ENCODE peak calls at places on chromosomes 5 and 9, in ten cellular contexts. Y, S, Q, F, K, I, U, X, B and M are unnamed samples.

GRCh38 chr5:149667084-149667826 is 62.9 kb upstream of the PPARGC1B start:
- DNase-seq in Y (peak), S (no peak), Q (peak), F (peak), K (no peak), I (no peak), U (peak), X (no peak), B (peak), M (peak)

GRCh38 chr5:52997424-52997823 is 8.3 kb downstream of the ITGA2 start:
- DNase-seq in Y (no peak), S (no peak), Q (no peak), F (no peak), K (no peak), I (no peak), U (peak), X (no peak), B (no peak), M (no peak)

GRCh38 chr9:114224247-114224610 is 68.9 kb downstream of the COL27A1 start:
- DNase-seq in Y (peak), S (no peak), Q (no peak), F (no peak), K (no peak), I (no peak), U (peak), X (peak), B (no peak), M (no peak)

GRCh38 chr5:119049824-119050449 is 20.9 kb upstream of the DMXL1 start:
- DNase-seq in Y (peak), S (no peak), Q (no peak), F (no peak), K (no peak), I (no peak), U (no peak), X (peak), B (no peak), M (no peak)

GRCh38 chr5:90626493-90626892 is 67.9 kb downstream of the ADGRV1 start:
- DNase-seq in Y (no peak), S (no peak), Q (no peak), F (no peak), K (no peak), I (no peak), U (no peak), X (no peak), B (no peak), M (no peak)

GRCh38 chr5:150636391-150637244 is 3.8 kb upstream of the SYNPO start:
- DNase-seq in Y (peak), S (no peak), Q (peak), F (peak), K (peak), I (peak), U (no peak), X (peak), B (no peak), M (peak)

GRCh38 chr5:147756566-147756965 is 26.0 kb downstream of the JAKMIP2 start:
- DNase-seq in Y (no peak), S (no peak), Q (no peak), F (no peak), K (no peak), I (no peak), U (no peak), X (no peak), B (no peak), M (no peak)

GRCh38 chr5:31382051-31382878 is 149.6 kb downstream of the DROSHA start:
- DNase-seq in Y (peak), S (no peak), Q (no peak), F (no peak), K (no peak), I (no peak), U (no peak), X (peak), B (no peak), M (no peak)

GRCh38 chr9:99057665-99058625 is 47.0 kb upstream of the TGFBR1 start:
- DNase-seq in Y (peak), S (no peak), Q (peak), F (no peak), K (peak), I (no peak), U (no peak), X (peak), B (peak), M (peak)

GRCh38 chr9:7303932-7304331 is 495.6 kb downstream of the DMAC1 start:
- DNase-seq in Y (no peak), S (peak), Q (no peak), F (no peak), K (no peak), I (no peak), U (no peak), X (no peak), B (no peak), M (no peak)

GRCh38 chr9:34664281-34665108 is 2.0 kb upstream of the CCL27 start:
- DNase-seq in Y (peak), S (peak), Q (peak), F (peak), K (peak), I (peak), U (peak), X (peak), B (peak), M (peak)

GRCh38 chr5:154296525-154297159 is 106.1 kb downstream of the GALNT10 start:
- DNase-seq in Y (no peak), S (no peak), Q (peak), F (no peak), K (no peak), I (peak), U (no peak), X (no peak), B (no peak), M (no peak)

GRCh38 chr9:109206670-109207069 is 39.6 kb upstream of the FRRS1L start:
- DNase-seq in Y (no peak), S (no peak), Q (no peak), F (no peak), K (no peak), I (no peak), U (no peak), X (no peak), B (no peak), M (no peak)

GRCh38 chr9:16060457-16061129 is 507.8 kb downstream of the CCDC171 start:
- DNase-seq in Y (no peak), S (no peak), Q (no peak), F (no peak), K (no peak), I (no peak), U (no peak), X (no peak), B (no peak), M (no peak)

GRCh38 chr5:56525117-56525516 is 290.2 kb upstream of the MAP3K1 start:
- DNase-seq in Y (peak), S (no peak), Q (no peak), F (no peak), K (no peak), I (no peak), U (peak), X (peak), B (no peak), M (no peak)

GRCh38 chr5:32217886-32218396 is 43.8 kb upstream of the GOLPH3 start:
- DNase-seq in Y (no peak), S (no peak), Q (peak), F (peak), K (peak), I (no peak), U (no peak), X (no peak), B (peak), M (peak)

GRCh38 chr9:16282216-16282615 is 588.3 kb downstream of the BNC2 start:
- DNase-seq in Y (peak), S (no peak), Q (no peak), F (no peak), K (no peak), I (no peak), U (no peak), X (peak), B (no peak), M (no peak)

GRCh38 chr5:139418804-139419203 is 14.9 kb upstream of the SPATA24 start:
- DNase-seq in Y (no peak), S (no peak), Q (no peak), F (no peak), K (no peak), I (no peak), U (no peak), X (no peak), B (no peak), M (no peak)

GRCh38 chr5:67842806-67843205 is 372.8 kb upstream of the PIK3R1 start:
- DNase-seq in Y (no peak), S (no peak), Q (no peak), F (no peak), K (no peak), I (no peak), U (no peak), X (peak), B (no peak), M (no peak)

GRCh38 chr9:133771486-133772482 is 33.6 kb upstream of the SARDH start:
- DNase-seq in Y (no peak), S (no peak), Q (peak), F (peak), K (no peak), I (peak), U (no peak), X (no peak), B (no peak), M (peak)

GRCh38 chr5:124790895-124791732 is 44.7 kb upstream of the ZNF608 start:
- DNase-seq in Y (peak), S (no peak), Q (peak), F (no peak), K (no peak), I (no peak), U (peak), X (peak), B (no peak), M (no peak)

GRCh38 chr9:109894921-109895758 is 115.1 kb downstream of the PALM2AKAP2 start:
- DNase-seq in Y (peak), S (no peak), Q (no peak), F (peak), K (no peak), I (no peak), U (no peak), X (peak), B (no peak), M (no peak)

GRCh38 chr9:126494264-126494663 is 119.5 kb upstream of the LMX1B start:
- DNase-seq in Y (no peak), S (no peak), Q (no peak), F (no peak), K (no peak), I (no peak), U (no peak), X (no peak), B (no peak), M (no peak)

GRCh38 chr5:154190652-154191304 is at the start of gene GALNT10:
- DNase-seq in Y (peak), S (no peak), Q (peak), F (peak), K (no peak), I (peak), U (peak), X (no peak), B (peak), M (peak)

GRCh38 chr9:92147030-92147853 is 32.0 kb upstream of the SPTLC1 start:
- DNase-seq in Y (peak), S (no peak), Q (peak), F (peak), K (no peak), I (no peak), U (peak), X (peak), B (no peak), M (peak)

GRCh38 chr9:133701981-133702797 is 36.0 kb downstream of the SARDH start:
- DNase-seq in Y (peak), S (no peak), Q (peak), F (no peak), K (no peak), I (no peak), U (no peak), X (peak), B (peak), M (no peak)

GRCh38 chr5:10520716-10521115 is 43.2 kb upstream of the ANKRD33B start:
- DNase-seq in Y (peak), S (no peak), Q (no peak), F (no peak), K (no peak), I (no peak), U (no peak), X (peak), B (no peak), M (no peak)

DNA sequence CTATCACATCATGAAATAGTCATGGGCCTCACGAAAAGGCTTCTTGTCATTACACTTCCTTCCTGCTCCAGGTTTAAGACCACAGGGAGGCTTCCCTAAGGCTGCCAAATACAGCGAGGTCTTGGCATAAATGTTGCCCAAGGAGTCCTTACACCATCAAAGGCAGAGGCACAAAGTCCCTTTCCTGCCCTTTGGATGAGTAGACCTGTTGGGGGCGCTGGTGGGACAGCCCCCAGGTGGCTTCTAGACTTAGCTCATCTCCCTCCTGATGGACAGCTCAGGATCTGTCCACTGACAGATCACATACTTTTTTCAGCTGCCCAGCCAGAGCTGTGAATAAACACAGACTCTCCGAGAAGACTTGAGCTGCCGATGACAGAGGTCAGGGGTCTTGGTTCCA is 15.5 kb upstream of the MEGF9 start:
- DNase-seq in Y (no peak), S (no peak), Q (no peak), F (no peak), K (no peak), I (no peak), U (no peak), X (no peak), B (peak), M (no peak)
- TF ChIP-seq CTCF in Y (no peak), S (no peak), Q (no peak), F (no peak), K (no peak), I (no peak), U (no peak), X (no peak), B (peak), M (no peak)

GRCh38 chr5:1109542-1110259 is 2.2 kb downstream of the SLC12A7 start:
- DNase-seq in Y (no peak), S (no peak), Q (no peak), F (no peak), K (no peak), I (no peak), U (no peak), X (no peak), B (no peak), M (no peak)
- H3K27ac ChIP-seq in Y (no peak), S (peak), Q (peak), F (peak), K (no peak), I (peak), U (no peak), X (no peak), B (no peak), M (peak)

GRCh38 chr5:122076023-122076422 is 2.0 kb downstream of the LOX start:
- DNase-seq in Y (no peak), S (no peak), Q (no peak), F (no peak), K (no peak), I (no peak), U (no peak), X (peak), B (no peak), M (no peak)
- TF ChIP-seq CTCF in Y (no peak), S (no peak), Q (no peak), F (no peak), K (no peak), I (no peak), U (no peak), X (no peak), B (no peak), M (peak)

GRCh38 chr5:126384985-126385384 is 38.2 kb upstream of the GRAMD2B start:
- DNase-seq in Y (peak), S (no peak), Q (no peak), F (no peak), K (no peak), I (no peak), U (no peak), X (peak), B (no peak), M (no peak)
- H3K27ac ChIP-seq in Y (no peak), S (peak), Q (peak), F (peak), K (no peak), I (no peak), U (no peak), X (peak), B (no peak), M (no peak)

GRCh38 chr5:170345971-170346370 is 43.2 kb downstream of the KCNMB1 start:
- DNase-seq in Y (no peak), S (no peak), Q (no peak), F (no peak), K (no peak), I (no peak), U (no peak), X (no peak), B (no peak), M (no peak)

GRCh38 chr5:170343177-170343576 is 45.6 kb upstream of the LCP2 start:
- DNase-seq in Y (no peak), S (no peak), Q (no peak), F (no peak), K (no peak), I (no peak), U (no peak), X (no peak), B (no peak), M (no peak)

GRCh38 chr5:170353011-170353890 is 35.9 kb downstream of the KCNMB1 start:
- DNase-seq in Y (no peak), S (no peak), Q (no peak), F (peak), K (no peak), I (no peak), U (no peak), X (no peak), B (no peak), M (peak)

GRCh38 chr5:170347022-170347421 is 42.1 kb downstream of the KCNMB1 start:
- DNase-seq in Y (no peak), S (no peak), Q (no peak), F (no peak), K (no peak), I (no peak), U (no peak), X (no peak), B (no peak), M (no peak)

GRCh38 chr5:170348069-170348702 is 41.0 kb downstream of the KCNMB1 start:
- DNase-seq in Y (no peak), S (no peak), Q (no peak), F (no peak), K (no peak), I (no peak), U (no peak), X (no peak), B (no peak), M (no peak)
- TF ChIP-seq CTCF in Y (no peak), S (peak), Q (no peak), F (peak), K (peak), I (no peak), U (no peak), X (no peak), B (peak), M (peak)